ENCODE peak calls at places on chromosome 15, in eight cellular contexts. D is activated B cell treated with CpG ODN at 0.5 μM for 24 hours, R is progenitor cell of endocrine pancreas, B is EL, N is lung, X is epithelial cell of prostate, H is HCEC 1CT, E is Ammon's horn. Y is an unnamed sample.

GRCh38 chr15:88542342-88542733 is 4.1 kb downstream of the DET1 start:
- DNase-seq in D (no peak), R (no peak), B (peak), N (no peak), X (no peak), H (peak), E (no peak), Y (no peak)

GRCh38 chr15:90859234-90860131 is 8.9 kb upstream of the FURIN start:
- DNase-seq in D (no peak), R (no peak), B (no peak), N (no peak), X (no peak), H (peak), E (no peak), Y (no peak)

GRCh38 chr15:36643551-36643950 is 64.1 kb downstream of the CDIN1 start:
- DNase-seq in D (no peak), R (no peak), B (peak), N (no peak), X (peak), H (no peak), E (no peak), Y (no peak)

GRCh38 chr15:84685304-84685703 is 27.3 kb upstream of the NMB start:
- DNase-seq in D (no peak), R (no peak), B (peak), N (no peak), X (peak), H (peak), E (peak), Y (no peak)

GRCh38 chr15:38707802-38708671 is 143.4 kb upstream of the RASGRP1 start:
- DNase-seq in D (no peak), R (peak), B (peak), N (no peak), X (no peak), H (peak), E (peak), Y (no peak)

GRCh38 chr15:61702224-61703120 is 357.8 kb downstream of the VPS13C start:
- DNase-seq in D (no peak), R (no peak), B (no peak), N (no peak), X (no peak), H (no peak), E (peak), Y (no peak)

GRCh38 chr15:70362911-70363310 is 265.2 kb upstream of the TLE3 start:
- DNase-seq in D (no peak), R (no peak), B (peak), N (no peak), X (no peak), H (peak), E (peak), Y (no peak)

GRCh38 chr15:77985931-77986480 is 91.5 kb downstream of the TBC1D2B start:
- DNase-seq in D (no peak), R (no peak), B (no peak), N (no peak), X (no peak), H (no peak), E (no peak), Y (peak)

GRCh38 chr15:82158811-82159210 is 103.7 kb downstream of the EFL1 start:
- DNase-seq in D (no peak), R (no peak), B (no peak), N (no peak), X (no peak), H (no peak), E (no peak), Y (no peak)

GRCh38 chr15:54803139-54803808 is 393.5 kb downstream of the RSL24D1 start:
- DNase-seq in D (no peak), R (no peak), B (no peak), N (no peak), X (no peak), H (peak), E (peak), Y (no peak)

GRCh38 chr15:53808058-53808703 is 48.7 kb upstream of the WDR72 start:
- DNase-seq in D (no peak), R (no peak), B (no peak), N (no peak), X (no peak), H (no peak), E (no peak), Y (no peak)

GRCh38 chr15:67232591-67232990 is 21.9 kb downstream of the AAGAB start:
- DNase-seq in D (no peak), R (no peak), B (no peak), N (no peak), X (no peak), H (no peak), E (no peak), Y (no peak)

GRCh38 chr15:80556694-80557367 is 138.3 kb upstream of the ABHD17C start:
- DNase-seq in D (no peak), R (no peak), B (no peak), N (peak), X (no peak), H (no peak), E (no peak), Y (no peak)

GRCh38 chr15:98735304-98735703 is 87.0 kb downstream of the IGF1R start:
- DNase-seq in D (no peak), R (no peak), B (no peak), N (no peak), X (no peak), H (no peak), E (no peak), Y (no peak)

GRCh38 chr15:38883987-38884386 is 319.4 kb upstream of the RASGRP1 start:
- DNase-seq in D (no peak), R (no peak), B (peak), N (no peak), X (no peak), H (no peak), E (no peak), Y (no peak)

GRCh38 chr15:80992436-80992835 is 2.8 kb upstream of the MESD start:
- DNase-seq in D (no peak), R (no peak), B (no peak), N (no peak), X (no peak), H (no peak), E (no peak), Y (no peak)

GRCh38 chr15:78930577-78931388 is 14.1 kb downstream of the CTSH start:
- DNase-seq in D (no peak), R (no peak), B (peak), N (no peak), X (peak), H (peak), E (no peak), Y (no peak)

GRCh38 chr15:56733131-56734012 is at the start of gene ZNF280D:
- DNase-seq in D (peak), R (peak), B (peak), N (peak), X (peak), H (peak), E (peak), Y (peak)

GRCh38 chr15:57540736-57541135 is 51.0 kb upstream of the MYZAP start:
- DNase-seq in D (no peak), R (no peak), B (no peak), N (no peak), X (no peak), H (no peak), E (no peak), Y (no peak)

GRCh38 chr15:89461386-89461785 is 35.0 kb downstream of the RHCG start:
- DNase-seq in D (no peak), R (no peak), B (no peak), N (no peak), X (no peak), H (no peak), E (no peak), Y (no peak)

GRCh38 chr15:52010633-52011595 is 8.1 kb upstream of the MAPK6 start:
- DNase-seq in D (no peak), R (no peak), B (peak), N (peak), X (peak), H (peak), E (no peak), Y (no peak)

GRCh38 chr15:48861813-48862431 is 16.0 kb upstream of the EID1 start:
- DNase-seq in D (no peak), R (no peak), B (peak), N (no peak), X (no peak), H (peak), E (peak), Y (no peak)